ENCODE peak calls at places on chromosome 16, in six cellular contexts. C, Y, A, X, H and M are unnamed samples.

GRCh38 chr16:9797306-9797705 is 384.9 kb downstream of the GRIN2A start:
- DNase-seq in C (no peak), Y (no peak), A (no peak), X (no peak), H (peak; percentile 6), M (peak; percentile 63)

GRCh38 chr16:15576960-15577958 is 65.7 kb downstream of the MARF1 start:
- DNase-seq in C (no peak), Y (no peak), A (peak; percentile 43), X (no peak), H (no peak), M (no peak)

GRCh38 chr16:12539185-12539929 is 264.3 kb downstream of the CPPED1 start:
- DNase-seq in C (no peak), Y (no peak), A (no peak), X (no peak), H (peak; percentile 60), M (no peak)

GRCh38 chr16:3137267-3137666 is 2.4 kb downstream of the ZNF213 start:
- DNase-seq in C (no peak), Y (no peak), A (no peak), X (no peak), H (no peak), M (no peak)

GRCh38 chr16:8945626-8946296 is 17.9 kb downstream of the USP7 start:
- DNase-seq in C (no peak), Y (no peak), A (no peak), X (no peak), H (no peak), M (no peak)

GRCh38 chr16:709651-710499 is 4.3 kb upstream of the FBXL16 start:
- DNase-seq in C (no peak), Y (no peak), A (peak; percentile 66), X (peak; percentile 70), H (no peak), M (peak; percentile 72)

GRCh38 chr16:13936596-13937081 is 16.7 kb downstream of the ERCC4 start:
- DNase-seq in C (no peak), Y (no peak), A (peak; percentile 48), X (peak; percentile 21), H (peak; percentile 48), M (no peak)

GRCh38 chr16:27999687-28000086 is 63.8 kb downstream of the GSG1L start:
- DNase-seq in C (no peak), Y (no peak), A (no peak), X (no peak), H (peak; percentile 43), M (no peak)

GRCh38 chr16:85645021-85645589 is 32.0 kb downstream of the GSE1 start:
- DNase-seq in C (no peak), Y (no peak), A (peak; percentile 93), X (peak; percentile 63), H (peak; percentile 47), M (peak; percentile 90)

GRCh38 chr16:88965411-88965810 is 11.6 kb downstream of the CBFA2T3 start:
- DNase-seq in C (no peak), Y (no peak), A (no peak), X (no peak), H (no peak), M (no peak)

GRCh38 chr16:11052080-11052808 is 107.9 kb downstream of the CLEC16A start:
- DNase-seq in C (peak; percentile 55), Y (no peak), A (no peak), X (no peak), H (no peak), M (no peak)

GRCh38 chr16:82464192-82464591 is 162.6 kb upstream of the CDH13 start:
- DNase-seq in C (no peak), Y (no peak), A (no peak), X (no peak), H (no peak), M (no peak)

GRCh38 chr16:392450-393027 is 4.5 kb upstream of the NME4 start:
- DNase-seq in C (no peak), Y (no peak), A (no peak), X (no peak), H (no peak), M (peak; percentile 23)

GRCh38 chr16:28131210-28131609 is 67.7 kb upstream of the GSG1L start:
- DNase-seq in C (no peak), Y (no peak), A (no peak), X (no peak), H (no peak), M (no peak)

GRCh38 chr16:11105038-11105903 is 150.7 kb downstream of the SOCS1 start:
- DNase-seq in C (no peak), Y (peak; percentile 52), A (peak; percentile 81), X (peak; percentile 32), H (peak; percentile 37), M (peak; percentile 96)

GRCh38 chr16:24463196-24463945 is 76.0 kb upstream of the RBBP6 start:
- DNase-seq in C (no peak), Y (no peak), A (no peak), X (no peak), H (no peak), M (no peak)

GRCh38 chr16:19105891-19106624 is 7.7 kb upstream of the ITPRIPL2 start:
- DNase-seq in C (no peak), Y (no peak), A (no peak), X (no peak), H (no peak), M (no peak)

GRCh38 chr16:66188786-66189725 is 177.4 kb upstream of the CDH5 start:
- DNase-seq in C (no peak), Y (no peak), A (no peak), X (no peak), H (no peak), M (no peak)

GRCh38 chr16:8854298-8854948 is 14.4 kb downstream of the CARHSP1 start:
- DNase-seq in C (no peak), Y (no peak), A (no peak), X (no peak), H (no peak), M (no peak)

GRCh38 chr16:50308237-50308965 is 42.0 kb downstream of the ADCY7 start:
- DNase-seq in C (peak; percentile 46), Y (no peak), A (no peak), X (no peak), H (no peak), M (no peak)

GRCh38 chr16:50310308-50311133 is 44.2 kb downstream of the ADCY7 start:
- DNase-seq in C (peak; percentile 47), Y (no peak), A (no peak), X (no peak), H (no peak), M (no peak)

GRCh38 chr16:50311134-50311528 is 44.8 kb downstream of the ADCY7 start:
- DNase-seq in C (peak; percentile 46), Y (no peak), A (no peak), X (no peak), H (no peak), M (no peak)

GRCh38 chr16:50309527-50310307 is 43.4 kb downstream of the ADCY7 start:
- DNase-seq in C (peak; percentile 48), Y (no peak), A (no peak), X (no peak), H (no peak), M (no peak)

DNA sequence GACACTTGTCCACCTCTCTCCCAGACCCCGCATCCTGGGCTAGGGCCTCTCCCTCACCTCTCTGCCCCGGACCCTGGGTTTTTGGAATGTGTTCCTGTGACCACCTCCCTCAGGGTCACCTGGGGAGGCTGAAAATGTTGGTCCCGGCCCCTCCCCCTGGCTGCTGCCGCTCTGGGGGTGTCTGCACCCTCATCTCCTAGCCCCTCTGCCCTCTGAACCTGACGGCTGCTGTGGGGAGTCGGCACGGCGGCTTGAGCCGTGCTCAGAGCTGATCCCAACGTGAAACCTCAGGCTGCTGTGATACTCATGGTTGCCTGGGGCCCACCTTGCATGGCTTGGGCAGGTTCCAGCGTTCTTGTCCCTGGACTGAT is 42.8 kb downstream of the ADCY7 start:
- DNase-seq in C (peak; percentile 44), Y (no peak), A (no peak), X (no peak), H (no peak), M (no peak)
- H3K27ac ChIP-seq in C (no peak overlapping the region), Y (no peak overlapping the region), A (no peak overlapping the region), X (peak overlapping the region; percentile 27), H (no peak overlapping the region), M (no peak overlapping the region)

GRCh38 chr16:57373117-57373947 is 1.0 kb downstream of the CX3CL1 start:
- DNase-seq in C (no peak), Y (no peak), A (no peak), X (no peak), H (no peak), M (no peak)
- H3K27ac ChIP-seq in C (no peak overlapping the region), Y (peak overlapping the region; percentile 76), A (no peak overlapping the region), X (peak overlapping the region; percentile 49), H (peak overlapping the region; percentile 50), M (no peak overlapping the region)

GRCh38 chr16:72976047-72976746 is 71.7 kb downstream of the ZFHX3 start:
- DNase-seq in C (no peak), Y (no peak), A (no peak), X (no peak), H (no peak), M (no peak)

GRCh38 chr16:72972878-72973571 is 74.9 kb downstream of the ZFHX3 start:
- DNase-seq in C (no peak), Y (no peak), A (no peak), X (peak; percentile 87), H (peak; percentile 93), M (peak; percentile 44)

GRCh38 chr16:72976747-72977064 is 71.2 kb downstream of the ZFHX3 start:
- DNase-seq in C (no peak), Y (no peak), A (no peak), X (no peak), H (no peak), M (no peak)

GRCh38 chr16:72977127-72977526 is 70.8 kb downstream of the ZFHX3 start:
- DNase-seq in C (no peak), Y (no peak), A (no peak), X (no peak), H (no peak), M (no peak)

GRCh38 chr16:72974142-72974769 is 73.7 kb downstream of the ZFHX3 start:
- DNase-seq in C (no peak), Y (no peak), A (no peak), X (no peak), H (no peak), M (no peak)
- H3K27ac ChIP-seq in C (no peak overlapping the region), Y (no peak overlapping the region), A (no peak overlapping the region), X (peak overlapping the region; percentile 84), H (no peak overlapping the region), M (no peak overlapping the region)

GRCh38 chr16:79810449-79811189 is 210.1 kb upstream of the MAF start:
- DNase-seq in C (no peak), Y (no peak), A (no peak), X (peak; percentile 67), H (peak; percentile 52), M (no peak)

GRCh38 chr16:79814124-79814523 is 213.6 kb upstream of the MAF start:
- DNase-seq in C (no peak), Y (no peak), A (no peak), X (peak; percentile 12), H (peak; percentile 21), M (no peak)

GRCh38 chr16:79815049-79815448 is 214.5 kb upstream of the MAF start:
- DNase-seq in C (no peak), Y (no peak), A (no peak), X (no peak), H (no peak), M (no peak)

GRCh38 chr16:79811541-79811940 is 211.0 kb upstream of the MAF start:
- DNase-seq in C (no peak), Y (no peak), A (no peak), X (peak; percentile 14), H (peak; percentile 60), M (no peak)

DNA sequence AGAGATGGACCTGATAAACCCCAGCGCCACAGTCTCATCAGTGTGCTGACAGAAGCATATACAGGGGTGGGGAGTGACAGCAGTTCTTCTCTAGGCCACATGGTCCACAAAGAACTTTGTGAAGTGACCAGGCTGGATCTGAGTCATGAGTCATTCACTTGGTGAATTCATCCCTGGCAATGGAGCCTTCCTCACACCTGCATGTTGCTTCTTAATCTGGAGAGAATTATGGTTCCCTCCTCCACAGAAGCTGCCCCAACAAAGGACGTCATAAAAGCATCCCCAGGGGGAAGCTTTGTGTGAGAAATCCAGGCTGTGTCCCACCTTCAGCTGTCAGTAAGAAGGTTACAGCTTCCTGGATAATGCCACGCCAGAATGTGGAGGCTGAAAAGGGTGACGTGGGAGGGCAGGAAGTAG is 215.6 kb upstream of the MAF start:
- DNase-seq in C (no peak), Y (no peak), A (no peak), X (no peak), H (no peak), M (no peak)
- H3K27ac ChIP-seq in C (no peak overlapping the region), Y (no peak overlapping the region), A (no peak overlapping the region), X (no peak overlapping the region), H (no peak overlapping the region), M (no peak overlapping the region)